ENCODE peak calls at places on chromosomes 2 and 18, in eight cellular contexts. One of them, this sample, is unnamed.

GRCh38 chr2:164841719-164842623 is at the start of gene COBLL1:
- DNase-seq in PC-9: peak; percentile 75
- DNase-seq in psoas muscle: peak; percentile 72
- DNase-seq in tibial artery: peak; percentile 78
- DNase-seq in body of pancreas: peak; percentile 89
- DNase-seq in A549: peak; percentile 77
- DNase-seq in mammary epithelial cell: peak; percentile 87
- DNase-seq in CD8-positive, alpha-beta T cell: peak; percentile 20
- DNase-seq in this sample: peak; percentile 83

GRCh38 chr2:205511221-205511620 is 171.1 kb upstream of the NRP2 start:
- DNase-seq in PC-9: no peak
- DNase-seq in psoas muscle: no peak
- DNase-seq in tibial artery: no peak
- DNase-seq in body of pancreas: no peak
- DNase-seq in A549: no peak
- DNase-seq in mammary epithelial cell: no peak
- DNase-seq in CD8-positive, alpha-beta T cell: no peak
- DNase-seq in this sample: no peak

GRCh38 chr18:48926420-48926857 is 24.3 kb downstream of the SMAD7 start:
- DNase-seq in PC-9: no peak
- DNase-seq in psoas muscle: no peak
- DNase-seq in tibial artery: no peak
- DNase-seq in body of pancreas: no peak
- DNase-seq in A549: no peak
- DNase-seq in mammary epithelial cell: no peak
- DNase-seq in CD8-positive, alpha-beta T cell: no peak
- DNase-seq in this sample: no peak

GRCh38 chr2:151765760-151766159 is 31.5 kb upstream of the NEB start:
- DNase-seq in PC-9: no peak
- DNase-seq in psoas muscle: no peak
- DNase-seq in tibial artery: no peak
- DNase-seq in body of pancreas: no peak
- DNase-seq in A549: no peak
- DNase-seq in mammary epithelial cell: no peak
- DNase-seq in CD8-positive, alpha-beta T cell: no peak
- DNase-seq in this sample: no peak

GRCh38 chr2:96511851-96512250 is 6.7 kb upstream of the NEURL3 start:
- DNase-seq in PC-9: no peak
- DNase-seq in psoas muscle: no peak
- DNase-seq in tibial artery: no peak
- DNase-seq in body of pancreas: no peak
- DNase-seq in A549: no peak
- DNase-seq in mammary epithelial cell: no peak
- DNase-seq in CD8-positive, alpha-beta T cell: no peak
- DNase-seq in this sample: no peak

GRCh38 chr18:13477147-13477683 is 249.1 kb downstream of the FAM210A start:
- DNase-seq in PC-9: no peak
- DNase-seq in psoas muscle: no peak
- DNase-seq in tibial artery: no peak
- DNase-seq in body of pancreas: no peak
- DNase-seq in A549: no peak
- DNase-seq in mammary epithelial cell: no peak
- DNase-seq in CD8-positive, alpha-beta T cell: no peak
- DNase-seq in this sample: no peak

GRCh38 chr2:102005989-102006885 is 14.5 kb downstream of the IL1R2 start:
- DNase-seq in PC-9: no peak
- DNase-seq in psoas muscle: no peak
- DNase-seq in tibial artery: no peak
- DNase-seq in body of pancreas: peak; percentile 59
- DNase-seq in A549: peak; percentile 52
- DNase-seq in mammary epithelial cell: no peak
- DNase-seq in CD8-positive, alpha-beta T cell: no peak
- DNase-seq in this sample: no peak

GRCh38 chr2:126527836-126528490 is 128.0 kb upstream of the GYPC start:
- DNase-seq in PC-9: peak; percentile 29
- DNase-seq in psoas muscle: peak; percentile 49
- DNase-seq in tibial artery: peak; percentile 59
- DNase-seq in body of pancreas: peak; percentile 67
- DNase-seq in A549: peak; percentile 45
- DNase-seq in mammary epithelial cell: no peak
- DNase-seq in CD8-positive, alpha-beta T cell: peak; percentile 76
- DNase-seq in this sample: peak; percentile 62

GRCh38 chr2:7430869-7431641 is 513.8 kb downstream of the RNF144A start:
- DNase-seq in PC-9: no peak
- DNase-seq in psoas muscle: peak; percentile 47
- DNase-seq in tibial artery: peak; percentile 46
- DNase-seq in body of pancreas: peak; percentile 43
- DNase-seq in A549: no peak
- DNase-seq in mammary epithelial cell: peak; percentile 23
- DNase-seq in CD8-positive, alpha-beta T cell: peak; percentile 56
- DNase-seq in this sample: peak; percentile 64

GRCh38 chr2:28160986-28161425 is 231.7 kb upstream of the FOSL2 start:
- DNase-seq in PC-9: no peak
- DNase-seq in psoas muscle: no peak
- DNase-seq in tibial artery: no peak
- DNase-seq in body of pancreas: no peak
- DNase-seq in A549: peak; percentile 77
- DNase-seq in mammary epithelial cell: peak; percentile 44
- DNase-seq in CD8-positive, alpha-beta T cell: no peak
- DNase-seq in this sample: no peak

GRCh38 chr18:79195716-79196683 is 126.8 kb downstream of the ATP9B start:
- DNase-seq in PC-9: no peak
- DNase-seq in psoas muscle: no peak
- DNase-seq in tibial artery: no peak
- DNase-seq in body of pancreas: no peak
- DNase-seq in A549: no peak
- DNase-seq in mammary epithelial cell: no peak
- DNase-seq in CD8-positive, alpha-beta T cell: no peak
- DNase-seq in this sample: no peak

GRCh38 chr2:159968282-159968900 is 94.0 kb downstream of the PLA2R1 start:
- DNase-seq in PC-9: peak; percentile 13
- DNase-seq in psoas muscle: no peak
- DNase-seq in tibial artery: no peak
- DNase-seq in body of pancreas: no peak
- DNase-seq in A549: peak; percentile 41
- DNase-seq in mammary epithelial cell: peak; percentile 39
- DNase-seq in CD8-positive, alpha-beta T cell: no peak
- DNase-seq in this sample: peak; percentile 24
- TF ChIP-seq CTCF in PC-9: peak; percentile 50
- TF ChIP-seq CTCF in psoas muscle: peak; percentile 37
- TF ChIP-seq CTCF in tibial artery: peak; percentile 60
- TF ChIP-seq CTCF in body of pancreas: peak; percentile 45
- TF ChIP-seq CTCF in A549: peak; percentile 70
- TF ChIP-seq CTCF in mammary epithelial cell: peak; percentile 59
- TF ChIP-seq CTCF in CD8-positive, alpha-beta T cell: no peak
- TF ChIP-seq CTCF in this sample: peak; percentile 47

GRCh38 chr2:109265953-109266352 is 136.9 kb downstream of the SH3RF3 start:
- DNase-seq in PC-9: no peak
- DNase-seq in psoas muscle: no peak
- DNase-seq in tibial artery: no peak
- DNase-seq in body of pancreas: no peak
- DNase-seq in A549: no peak
- DNase-seq in mammary epithelial cell: no peak
- DNase-seq in CD8-positive, alpha-beta T cell: no peak
- DNase-seq in this sample: no peak

GRCh38 chr2:109265369-109265768 is 136.4 kb downstream of the SH3RF3 start:
- DNase-seq in PC-9: no peak
- DNase-seq in psoas muscle: no peak
- DNase-seq in tibial artery: peak; percentile 10
- DNase-seq in body of pancreas: no peak
- DNase-seq in A549: no peak
- DNase-seq in mammary epithelial cell: no peak
- DNase-seq in CD8-positive, alpha-beta T cell: no peak
- DNase-seq in this sample: no peak

GRCh38 chr2:109264595-109265328 is 135.8 kb downstream of the SH3RF3 start:
- DNase-seq in PC-9: no peak
- DNase-seq in psoas muscle: no peak
- DNase-seq in tibial artery: peak; percentile 38
- DNase-seq in body of pancreas: no peak
- DNase-seq in A549: no peak
- DNase-seq in mammary epithelial cell: no peak
- DNase-seq in CD8-positive, alpha-beta T cell: no peak
- DNase-seq in this sample: no peak

GRCh38 chr2:109266998-109267854 is 138.2 kb downstream of the SH3RF3 start:
- DNase-seq in PC-9: no peak
- DNase-seq in psoas muscle: no peak
- DNase-seq in tibial artery: no peak
- DNase-seq in body of pancreas: no peak
- DNase-seq in A549: no peak
- DNase-seq in mammary epithelial cell: no peak
- DNase-seq in CD8-positive, alpha-beta T cell: no peak
- DNase-seq in this sample: no peak

GRCh38 chr2:109266511-109266910 is 137.5 kb downstream of the SH3RF3 start:
- DNase-seq in PC-9: no peak
- DNase-seq in psoas muscle: no peak
- DNase-seq in tibial artery: no peak
- DNase-seq in body of pancreas: no peak
- DNase-seq in A549: no peak
- DNase-seq in mammary epithelial cell: no peak
- DNase-seq in CD8-positive, alpha-beta T cell: no peak
- DNase-seq in this sample: no peak
- H3K4me1 ChIP-seq in PC-9: peaks cover 63% of the 10 kb centered on the region
- H3K4me1 ChIP-seq in psoas muscle: peaks cover 25% of the 10 kb centered on the region
- H3K4me1 ChIP-seq in tibial artery: peaks cover 50% of the 10 kb centered on the region
- H3K4me1 ChIP-seq in body of pancreas: peaks cover 17% of the 10 kb centered on the region
- H3K4me1 ChIP-seq in A549: no peaks in the 10 kb centered on the region
- H3K4me1 ChIP-seq in mammary epithelial cell: no peaks in the 10 kb centered on the region
- H3K4me1 ChIP-seq in CD8-positive, alpha-beta T cell: no peaks in the 10 kb centered on the region
- H3K4me1 ChIP-seq in this sample: peaks cover 9% of the 10 kb centered on the region

GRCh38 chr2:64093341-64093740 is 50.9 kb downstream of the PELI1 start:
- DNase-seq in PC-9: no peak
- DNase-seq in psoas muscle: no peak
- DNase-seq in tibial artery: no peak
- DNase-seq in body of pancreas: no peak
- DNase-seq in A549: no peak
- DNase-seq in mammary epithelial cell: no peak
- DNase-seq in CD8-positive, alpha-beta T cell: no peak
- DNase-seq in this sample: no peak

GRCh38 chr2:64090264-64090663 is 54.0 kb downstream of the PELI1 start:
- DNase-seq in PC-9: no peak
- DNase-seq in psoas muscle: no peak
- DNase-seq in tibial artery: no peak
- DNase-seq in body of pancreas: no peak
- DNase-seq in A549: no peak
- DNase-seq in mammary epithelial cell: no peak
- DNase-seq in CD8-positive, alpha-beta T cell: no peak
- DNase-seq in this sample: no peak

GRCh38 chr2:64092502-64092901 is 51.7 kb downstream of the PELI1 start:
- DNase-seq in PC-9: no peak
- DNase-seq in psoas muscle: no peak
- DNase-seq in tibial artery: no peak
- DNase-seq in body of pancreas: no peak
- DNase-seq in A549: no peak
- DNase-seq in mammary epithelial cell: no peak
- DNase-seq in CD8-positive, alpha-beta T cell: no peak
- DNase-seq in this sample: no peak

DNA sequence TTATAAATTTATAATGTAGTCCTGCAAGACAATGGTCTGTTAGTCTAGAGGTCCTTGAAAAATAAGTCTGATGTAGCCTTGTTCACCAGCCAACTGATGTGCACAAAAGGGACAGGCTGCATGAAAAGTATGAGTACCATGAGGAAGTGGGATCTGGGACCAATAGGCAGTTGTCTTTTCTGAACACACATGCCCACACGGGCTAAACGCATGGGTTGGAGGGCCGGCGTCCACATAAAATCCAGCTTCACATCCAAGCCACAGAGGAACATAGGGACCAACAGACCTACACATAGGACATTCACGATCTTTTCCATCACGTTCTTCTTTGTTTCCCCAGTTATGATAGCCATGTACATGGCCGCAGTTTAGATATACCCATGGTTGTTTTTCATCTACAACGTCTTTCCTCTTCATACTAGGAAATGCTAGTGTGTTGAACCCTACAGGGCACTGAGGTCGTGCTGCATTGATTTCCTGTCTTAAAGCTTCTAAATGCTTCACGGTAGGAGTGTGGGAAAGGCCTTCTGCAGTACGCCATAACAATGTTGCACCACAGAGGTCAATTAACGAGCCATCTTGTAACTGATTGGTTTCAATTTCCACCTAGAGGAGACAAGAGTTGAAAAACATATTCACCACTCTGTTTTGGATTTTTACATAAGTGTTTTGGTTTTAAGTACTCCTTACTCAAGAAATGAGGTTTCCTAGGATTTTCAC is 49.4 kb downstream of the PELI1 start:
- DNase-seq in PC-9: no peak
- DNase-seq in psoas muscle: no peak
- DNase-seq in tibial artery: no peak
- DNase-seq in body of pancreas: no peak
- DNase-seq in A549: no peak
- DNase-seq in mammary epithelial cell: no peak
- DNase-seq in CD8-positive, alpha-beta T cell: no peak
- DNase-seq in this sample: no peak
- H3K27ac ChIP-seq in PC-9: no peak overlapping the region
- H3K27ac ChIP-seq in psoas muscle: no peak overlapping the region
- H3K27ac ChIP-seq in tibial artery: no peak overlapping the region
- H3K27ac ChIP-seq in body of pancreas: no peak overlapping the region
- H3K27ac ChIP-seq in A549: no peak overlapping the region
- H3K27ac ChIP-seq in mammary epithelial cell: no peak overlapping the region
- H3K27ac ChIP-seq in CD8-positive, alpha-beta T cell: no peak overlapping the region
- H3K27ac ChIP-seq in this sample: no peak overlapping the region

GRCh38 chr2:37302701-37303252 is 21.9 kb downstream of the PRKD3 start:
- DNase-seq in PC-9: no peak
- DNase-seq in psoas muscle: no peak
- DNase-seq in tibial artery: no peak
- DNase-seq in body of pancreas: no peak
- DNase-seq in A549: no peak
- DNase-seq in mammary epithelial cell: no peak
- DNase-seq in CD8-positive, alpha-beta T cell: no peak
- DNase-seq in this sample: no peak

GRCh38 chr2:37300578-37300977 is 24.1 kb downstream of the PRKD3 start:
- DNase-seq in PC-9: no peak
- DNase-seq in psoas muscle: no peak
- DNase-seq in tibial artery: no peak
- DNase-seq in body of pancreas: no peak
- DNase-seq in A549: no peak
- DNase-seq in mammary epithelial cell: no peak
- DNase-seq in CD8-positive, alpha-beta T cell: no peak
- DNase-seq in this sample: no peak

GRCh38 chr2:37301408-37301807 is 23.2 kb downstream of the PRKD3 start:
- DNase-seq in PC-9: no peak
- DNase-seq in psoas muscle: no peak
- DNase-seq in tibial artery: no peak
- DNase-seq in body of pancreas: no peak
- DNase-seq in A549: no peak
- DNase-seq in mammary epithelial cell: peak; percentile 31
- DNase-seq in CD8-positive, alpha-beta T cell: no peak
- DNase-seq in this sample: no peak

GRCh38 chr2:37295469-37296073 is 29.1 kb downstream of the PRKD3 start:
- DNase-seq in PC-9: no peak
- DNase-seq in psoas muscle: no peak
- DNase-seq in tibial artery: no peak
- DNase-seq in body of pancreas: no peak
- DNase-seq in A549: no peak
- DNase-seq in mammary epithelial cell: no peak
- DNase-seq in CD8-positive, alpha-beta T cell: no peak
- DNase-seq in this sample: no peak

DNA sequence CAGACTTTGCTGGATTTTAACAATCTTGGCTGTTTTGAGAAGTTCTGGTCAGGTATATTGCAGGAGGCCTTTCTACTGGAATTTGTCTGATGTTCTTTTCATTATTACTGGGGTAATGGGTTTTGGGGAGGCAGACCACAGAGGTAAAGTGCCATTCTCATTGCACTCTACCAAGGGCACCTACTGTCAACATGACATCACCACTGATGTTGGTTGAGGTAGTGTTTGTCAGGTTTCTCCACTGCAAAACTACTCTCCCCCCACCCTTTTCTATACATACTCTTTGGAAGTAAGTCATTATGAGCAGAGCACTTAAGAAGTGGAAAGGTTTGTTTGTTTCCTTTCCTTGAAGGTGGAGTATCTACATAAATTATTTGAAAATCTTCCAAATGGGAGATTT is 27.0 kb downstream of the PRKD3 start:
- DNase-seq in PC-9: no peak
- DNase-seq in psoas muscle: no peak
- DNase-seq in tibial artery: no peak
- DNase-seq in body of pancreas: no peak
- DNase-seq in A549: no peak
- DNase-seq in mammary epithelial cell: no peak
- DNase-seq in CD8-positive, alpha-beta T cell: no peak
- DNase-seq in this sample: no peak
- TF ChIP-seq CTCF in PC-9: no peak
- TF ChIP-seq CTCF in psoas muscle: no peak
- TF ChIP-seq CTCF in tibial artery: no peak
- TF ChIP-seq CTCF in body of pancreas: no peak
- TF ChIP-seq CTCF in A549: no peak
- TF ChIP-seq CTCF in mammary epithelial cell: no peak
- TF ChIP-seq CTCF in CD8-positive, alpha-beta T cell: no peak
- TF ChIP-seq CTCF in this sample: no peak